ENCODE peak calls at places on chromosomes 7 and 10, in five cellular contexts. J, B, U, C and A are unnamed samples.

GRCh38 chr7:16989883-16990413 is 108.2 kb upstream of the AGR3 start:
- DNase-seq in U (peak; percentile 90), B (no peak), C (no peak), J (peak; percentile 70), A (no peak)

GRCh38 chr7:42237891-42238531 is 1.0 kb upstream of the GLI3 start:
- DNase-seq in C (peak; percentile 12), B (no peak), U (peak; percentile 59), J (peak; percentile 32), A (no peak)

GRCh38 chr10:113754768-113755167 is 3.3 kb downstream of the PLEKHS1 start:
- DNase-seq in J (no peak), B (no peak), C (no peak), U (no peak), A (no peak)

GRCh38 chr10:71748671-71749191 is 24.6 kb downstream of the VSIR start:
- DNase-seq in J (no peak), U (no peak), C (no peak), B (peak; percentile 82), A (peak; percentile 65)

GRCh38 chr10:5543628-5544027 is 18.9 kb downstream of the CALML3 start:
- DNase-seq in J (no peak), U (peak; percentile 48), B (no peak), C (no peak), A (no peak)

GRCh38 chr10:48520594-48520993 is 84.3 kb downstream of the ARHGAP22 start:
- DNase-seq in C (no peak), U (no peak), B (no peak), J (no peak), A (no peak)

GRCh38 chr10:79176949-79177602 is 108.3 kb downstream of the ZMIZ1 start:
- DNase-seq in C (no peak), U (no peak), B (no peak), J (no peak), A (no peak)

GRCh38 chr10:31647861-31648260 is 280.8 kb downstream of the ARHGAP12 start:
- DNase-seq in B (no peak), J (no peak), C (no peak), U (no peak), A (no peak)

GRCh38 chr7:47538846-47539311 is 43.0 kb downstream of the TNS3 start:
- DNase-seq in U (no peak), B (no peak), C (no peak), J (no peak), A (no peak)

GRCh38 chr10:116748041-116748440 is 5.7 kb upstream of the HSPA12A start:
- DNase-seq in C (no peak), B (no peak), U (peak; percentile 65), J (no peak), A (no peak)

GRCh38 chr7:90250601-90251303 is 5.8 kb downstream of the CFAP69 start:
- DNase-seq in B (no peak), J (no peak), U (peak; percentile 75), C (no peak), A (no peak)

GRCh38 chr10:83539528-83540308 is 599.6 kb upstream of the GHITM start:
- DNase-seq in U (peak; percentile 79), C (no peak), B (no peak), J (peak; percentile 21), A (no peak)

GRCh38 chr10:11824376-11824775 is 1.2 kb downstream of the PROSER2 start:
- DNase-seq in B (no peak), J (no peak), U (peak; percentile 39), C (no peak), A (no peak)

GRCh38 chr10:96275685-96276418 is 4.5 kb upstream of the BLNK start:
- DNase-seq in U (no peak), C (no peak), J (peak; percentile 62), B (no peak), A (no peak)

GRCh38 chr7:55272328-55272727 is 92.8 kb upstream of the LANCL2 start:
- DNase-seq in C (no peak), J (no peak), U (no peak), B (no peak), A (no peak)

GRCh38 chr10:113711142-113711541 is 31.4 kb downstream of the CASP7 start:
- DNase-seq in U (no peak), B (no peak), J (no peak), C (no peak), A (no peak)

GRCh38 chr7:157004839-157005455 is 5.5 kb downstream of the MNX1 start:
- DNase-seq in J (no peak), C (no peak), B (no peak), U (no peak), A (no peak)

GRCh38 chr7:72109566-72109965 is 302.6 kb downstream of the CALN1 start:
- DNase-seq in J (no peak), C (no peak), B (no peak), U (no peak), A (no peak)

GRCh38 chr7:24133691-24134090 is 150.3 kb upstream of the NPY start:
- DNase-seq in J (no peak), C (no peak), U (no peak), B (no peak), A (no peak)

GRCh38 chr7:101673315-101673714 is 44.2 kb upstream of the MYL10 start:
- DNase-seq in B (no peak), U (no peak), C (no peak), J (no peak), A (no peak)

GRCh38 chr10:79070091-79070610 is 1.4 kb downstream of the ZMIZ1 start:
- DNase-seq in J (peak; percentile 57), C (peak; percentile 42), B (peak; percentile 51), U (no peak), A (no peak)

GRCh38 chr10:71443676-71444075 is 47.0 kb downstream of the CDH23 start:
- DNase-seq in C (no peak), B (no peak), J (no peak), U (no peak), A (no peak)

GRCh38 chr10:16832351-16833080 is 15.3 kb upstream of the RSU1 start:
- DNase-seq in U (peak; percentile 91), C (no peak), B (no peak), J (peak; percentile 67), A (no peak)

GRCh38 chr10:87635498-87636312 is 24.0 kb upstream of the PAPSS2 start:
- DNase-seq in J (no peak), B (no peak), C (no peak), U (peak; percentile 86), A (no peak)

GRCh38 chr10:49629286-49629915 is 15.6 kb downstream of the CHAT start:
- DNase-seq in C (no peak), B (no peak), J (no peak), U (no peak), A (no peak)

GRCh38 chr10:17241611-17242333 is 13.7 kb downstream of the VIM start:
- DNase-seq in U (no peak), C (no peak), B (no peak), J (no peak), A (no peak)

GRCh38 chr10:47136866-47137265 is 163.1 kb upstream of the GDF10 start:
- DNase-seq in U (no peak), B (no peak), J (no peak), C (no peak), A (no peak)

GRCh38 chr10:93911865-93912264 is 18.1 kb downstream of the SLC35G1 start:
- DNase-seq in B (no peak), C (no peak), J (no peak), U (no peak), A (no peak)

GRCh38 chr7:63008366-63008765 is 990.3 kb upstream of the ZNF722 start:
- DNase-seq in J (no peak), C (no peak), B (no peak), U (peak; percentile 2), A (no peak)

GRCh38 chr10:121692626-121693025 is 94.4 kb upstream of the FGFR2 start:
- DNase-seq in J (no peak), B (no peak), U (no peak), C (no peak), A (no peak)

GRCh38 chr10:105352827-105353226 is 711.7 kb downstream of the SORCS3 start:
- DNase-seq in C (no peak), J (no peak), U (no peak), B (no peak), A (no peak)

GRCh38 chr7:18458830-18459229 is 36.7 kb upstream of the HDAC9 start:
- DNase-seq in U (peak; percentile 52), C (no peak), J (no peak), B (no peak), A (no peak)

GRCh38 chr7:141649865-141650499 is 52.0 kb downstream of the DENND11 start:
- DNase-seq in J (peak; percentile 73), U (peak; percentile 87), B (no peak), C (peak; percentile 68), A (peak; percentile 43)

GRCh38 chr10:95429639-95430038 is 131.5 kb downstream of the SORBS1 start:
- DNase-seq in J (no peak), U (no peak), C (no peak), B (no peak), A (no peak)

GRCh38 chr7:149355390-149356048 is 93.5 kb downstream of the ZNF783 start:
- DNase-seq in U (peak; percentile 39), C (peak; percentile 4), B (no peak), J (no peak), A (no peak)
- TF ChIP-seq CTCF in U (no peak), C (no peak), B (no peak), J (no peak), A (no peak)

GRCh38 chr7:73839743-73840714 is 2.3 kb downstream of the METTL27 start:
- DNase-seq in U (no peak), B (no peak), J (no peak), C (no peak), A (no peak)
- TF ChIP-seq CTCF in U (no peak), B (no peak), J (no peak), C (no peak), A (no peak)

DNA sequence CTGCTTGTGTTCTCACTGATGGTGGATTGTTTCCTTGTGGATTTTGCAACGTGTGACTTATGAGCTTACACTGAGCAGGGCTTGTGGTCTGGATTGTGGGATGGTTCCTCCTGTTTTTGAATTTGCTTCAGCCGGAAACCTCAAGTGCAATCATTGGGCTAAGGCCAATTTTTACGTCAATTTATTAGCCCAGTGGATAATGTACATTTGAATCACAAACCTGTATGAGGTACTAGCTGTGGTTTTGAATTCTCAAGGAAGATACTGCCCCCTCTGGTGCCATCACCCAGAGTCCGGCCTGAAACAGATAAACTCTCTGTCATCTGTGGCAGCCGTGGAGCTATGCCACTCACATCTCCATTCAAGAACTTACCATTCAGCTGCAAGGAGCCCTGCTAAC is 7.3 kb upstream of the ZNF777 start:
- DNase-seq in B (no peak), U (peak; percentile 47), C (no peak), J (no peak), A (no peak)
- TF ChIP-seq CTCF in B (no peak), U (no peak), C (no peak), J (no peak), A (no peak)

GRCh38 chr7:65960351-65961074 is 21.5 kb downstream of the GUSB start:
- DNase-seq in J (no peak), C (no peak), U (no peak), B (no peak), A (no peak)

GRCh38 chr7:65967361-65968155 is 14.5 kb downstream of the GUSB start:
- DNase-seq in J (no peak), U (no peak), C (no peak), B (no peak), A (no peak)

GRCh38 chr7:65966167-65966566 is 15.8 kb downstream of the GUSB start:
- DNase-seq in J (no peak), B (no peak), U (no peak), C (no peak), A (no peak)

DNA sequence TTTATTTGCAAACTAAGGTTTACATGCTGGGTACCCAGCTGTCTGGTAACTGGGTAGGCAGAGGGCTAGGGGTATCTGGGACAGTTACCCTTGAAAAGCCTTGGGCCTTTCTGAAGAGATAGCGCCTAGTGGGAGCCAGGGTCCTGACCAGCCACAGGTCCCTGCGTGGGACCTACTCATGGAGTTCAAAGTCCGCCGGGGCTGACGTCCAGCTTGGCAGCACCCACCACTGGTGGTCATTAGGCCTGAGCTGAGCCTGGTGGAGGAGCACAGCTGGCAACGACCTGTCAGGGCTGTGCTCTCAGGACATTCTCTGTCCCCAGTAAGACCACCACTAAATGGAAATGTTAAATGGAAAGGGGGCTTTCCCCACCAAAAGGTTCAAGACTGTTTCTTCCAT is 20.0 kb downstream of the GUSB start:
- DNase-seq in U (no peak), J (no peak), C (no peak), B (no peak), A (no peak)
- TF ChIP-seq CTCF in U (no peak), J (no peak), C (no peak), B (no peak), A (no peak)